ENCODE peak calls at places on chromosomes 13 and 19, in four cellular contexts. One of them, this sample, is unnamed.
A peak's percentile ranks its signal among the peaks of the same experiment; 100 is the strongest.

GRCh38 chr13:111492958-111493357 is 172.5 kb downstream of the TEX29 start:
- DNase-seq in colonic mucosa: no peak
- DNase-seq in stimulated activated CD8-positive, alpha-beta memory T cell treated with anti-CD3 and anti-CD28 coated beads, Interleukin-7, amount 100 ng/mL, for 24 hours: no peak
- DNase-seq in AG10803: no peak
- DNase-seq in this sample: no peak

GRCh38 chr13:97141564-97142005 is 80.5 kb upstream of the MBNL2 start:
- DNase-seq in colonic mucosa: peak; percentile 91
- DNase-seq in stimulated activated CD8-positive, alpha-beta memory T cell treated with anti-CD3 and anti-CD28 coated beads, Interleukin-7, amount 100 ng/mL, for 24 hours: no peak
- DNase-seq in AG10803: peak; percentile 73
- DNase-seq in this sample: peak; percentile 87

GRCh38 chr19:55698256-55698655 is 23.2 kb downstream of the EPN1 start:
- DNase-seq in colonic mucosa: no peak
- DNase-seq in stimulated activated CD8-positive, alpha-beta memory T cell treated with anti-CD3 and anti-CD28 coated beads, Interleukin-7, amount 100 ng/mL, for 24 hours: no peak
- DNase-seq in AG10803: no peak
- DNase-seq in this sample: no peak

GRCh38 chr19:31179471-31179852 is 169.8 kb downstream of the TSHZ3 start:
- DNase-seq in colonic mucosa: no peak
- DNase-seq in stimulated activated CD8-positive, alpha-beta memory T cell treated with anti-CD3 and anti-CD28 coated beads, Interleukin-7, amount 100 ng/mL, for 24 hours: no peak
- DNase-seq in AG10803: no peak
- DNase-seq in this sample: no peak

GRCh38 chr19:22052644-22053013 is 345 bp downstream of the ZNF257 start:
- DNase-seq in colonic mucosa: peak; percentile 18
- DNase-seq in stimulated activated CD8-positive, alpha-beta memory T cell treated with anti-CD3 and anti-CD28 coated beads, Interleukin-7, amount 100 ng/mL, for 24 hours: no peak
- DNase-seq in AG10803: peak; percentile 2
- DNase-seq in this sample: no peak

GRCh38 chr13:89627991-89628390 is 1719.5 kb upstream of the MIR17HG start:
- DNase-seq in colonic mucosa: no peak
- DNase-seq in stimulated activated CD8-positive, alpha-beta memory T cell treated with anti-CD3 and anti-CD28 coated beads, Interleukin-7, amount 100 ng/mL, for 24 hours: no peak
- DNase-seq in AG10803: no peak
- DNase-seq in this sample: no peak

GRCh38 chr13:27797228-27797624 is 4.9 kb downstream of the GSX1 start:
- DNase-seq in colonic mucosa: no peak
- DNase-seq in stimulated activated CD8-positive, alpha-beta memory T cell treated with anti-CD3 and anti-CD28 coated beads, Interleukin-7, amount 100 ng/mL, for 24 hours: no peak
- DNase-seq in AG10803: peak; percentile 3
- DNase-seq in this sample: no peak

GRCh38 chr19:6753178-6754031 is 13.8 kb downstream of the SH2D3A start:
- DNase-seq in colonic mucosa: peak; percentile 94
- DNase-seq in stimulated activated CD8-positive, alpha-beta memory T cell treated with anti-CD3 and anti-CD28 coated beads, Interleukin-7, amount 100 ng/mL, for 24 hours: peak; percentile 70
- DNase-seq in AG10803: peak; percentile 51
- DNase-seq in this sample: peak; percentile 87

GRCh38 chr19:41189425-41190065 is 3.5 kb upstream of the CYP2S1 start:
- DNase-seq in colonic mucosa: no peak
- DNase-seq in stimulated activated CD8-positive, alpha-beta memory T cell treated with anti-CD3 and anti-CD28 coated beads, Interleukin-7, amount 100 ng/mL, for 24 hours: no peak
- DNase-seq in AG10803: no peak
- DNase-seq in this sample: no peak

GRCh38 chr13:44142540-44142867 is 231.1 kb upstream of the SERP2 start:
- DNase-seq in colonic mucosa: peak; percentile 32
- DNase-seq in stimulated activated CD8-positive, alpha-beta memory T cell treated with anti-CD3 and anti-CD28 coated beads, Interleukin-7, amount 100 ng/mL, for 24 hours: no peak
- DNase-seq in AG10803: no peak
- DNase-seq in this sample: no peak

GRCh38 chr13:95367309-95367843 is 66.1 kb upstream of the ABCC4 start:
- DNase-seq in colonic mucosa: no peak
- DNase-seq in stimulated activated CD8-positive, alpha-beta memory T cell treated with anti-CD3 and anti-CD28 coated beads, Interleukin-7, amount 100 ng/mL, for 24 hours: no peak
- DNase-seq in AG10803: peak; percentile 19
- DNase-seq in this sample: no peak

GRCh38 chr13:43783820-43784219 is 3.0 kb downstream of the ENOX1 start:
- DNase-seq in colonic mucosa: no peak
- DNase-seq in stimulated activated CD8-positive, alpha-beta memory T cell treated with anti-CD3 and anti-CD28 coated beads, Interleukin-7, amount 100 ng/mL, for 24 hours: no peak
- DNase-seq in AG10803: peak; percentile 61
- DNase-seq in this sample: no peak

GRCh38 chr19:2546128-2547032 is 70.5 kb downstream of the GADD45B start:
- DNase-seq in colonic mucosa: peak; percentile 59
- DNase-seq in stimulated activated CD8-positive, alpha-beta memory T cell treated with anti-CD3 and anti-CD28 coated beads, Interleukin-7, amount 100 ng/mL, for 24 hours: no peak
- DNase-seq in AG10803: no peak
- DNase-seq in this sample: peak; percentile 72

GRCh38 chr13:113756441-113757097 is 2.5 kb upstream of the TMEM255B start:
- DNase-seq in colonic mucosa: no peak
- DNase-seq in stimulated activated CD8-positive, alpha-beta memory T cell treated with anti-CD3 and anti-CD28 coated beads, Interleukin-7, amount 100 ng/mL, for 24 hours: no peak
- DNase-seq in AG10803: no peak
- DNase-seq in this sample: no peak

GRCh38 chr19:44820648-44821609 is 12.0 kb downstream of the BCAM start:
- DNase-seq in colonic mucosa: no peak
- DNase-seq in stimulated activated CD8-positive, alpha-beta memory T cell treated with anti-CD3 and anti-CD28 coated beads, Interleukin-7, amount 100 ng/mL, for 24 hours: no peak
- DNase-seq in AG10803: no peak
- DNase-seq in this sample: no peak

GRCh38 chr19:16001481-16002312 is 52.9 kb downstream of the OR10H4 start:
- DNase-seq in colonic mucosa: no peak
- DNase-seq in stimulated activated CD8-positive, alpha-beta memory T cell treated with anti-CD3 and anti-CD28 coated beads, Interleukin-7, amount 100 ng/mL, for 24 hours: no peak
- DNase-seq in AG10803: peak; percentile 77
- DNase-seq in this sample: peak; percentile 84

GRCh38 chr19:2998642-2999041 is 21.3 kb downstream of the TLE6 start:
- DNase-seq in colonic mucosa: no peak
- DNase-seq in stimulated activated CD8-positive, alpha-beta memory T cell treated with anti-CD3 and anti-CD28 coated beads, Interleukin-7, amount 100 ng/mL, for 24 hours: no peak
- DNase-seq in AG10803: no peak
- DNase-seq in this sample: no peak

GRCh38 chr13:34911159-34911558 is 30.9 kb upstream of the NBEA start:
- DNase-seq in colonic mucosa: no peak
- DNase-seq in stimulated activated CD8-positive, alpha-beta memory T cell treated with anti-CD3 and anti-CD28 coated beads, Interleukin-7, amount 100 ng/mL, for 24 hours: no peak
- DNase-seq in AG10803: no peak
- DNase-seq in this sample: no peak

GRCh38 chr13:39415403-39415802 is 187.6 kb downstream of the LHFPL6 start:
- DNase-seq in colonic mucosa: peak; percentile 20
- DNase-seq in stimulated activated CD8-positive, alpha-beta memory T cell treated with anti-CD3 and anti-CD28 coated beads, Interleukin-7, amount 100 ng/mL, for 24 hours: no peak
- DNase-seq in AG10803: peak; percentile 54
- DNase-seq in this sample: no peak

GRCh38 chr19:46753420-46754155 is 7.3 kb upstream of the STRN4 start:
- DNase-seq in colonic mucosa: peak; percentile 76
- DNase-seq in stimulated activated CD8-positive, alpha-beta memory T cell treated with anti-CD3 and anti-CD28 coated beads, Interleukin-7, amount 100 ng/mL, for 24 hours: peak; percentile 30
- DNase-seq in AG10803: no peak
- DNase-seq in this sample: peak; percentile 51